ENCODE peak calls at places on chromosomes 12 and 14, in six cellular contexts. X is breast epithelium, H is astrocyte of the cerebellum, E is activated gamma-delta T cell treated with Interleukin-2 at 50 U/mL for 16 hours, D is mesenchymal stem cell, N is memory B cell. J is an unnamed sample.

GRCh38 chr12:94534278-94534677 is 74.6 kb upstream of the CEP83 start:
- DNase-seq in X (no peak), H (no peak), N (no peak), E (no peak), D (no peak), J (no peak)

GRCh38 chr12:96516472-96517417 is 27.4 kb downstream of the CFAP54 start:
- DNase-seq in D (peak; percentile 76), H (peak; percentile 69), X (peak; percentile 74), E (peak; percentile 88), N (peak; percentile 77), J (peak; percentile 91)

GRCh38 chr12:48629541-48629940 is 52.5 kb downstream of the KANSL2 start:
- DNase-seq in E (no peak), X (no peak), H (no peak), D (no peak), N (no peak), J (no peak)

GRCh38 chr12:98352835-98353234 is 162.6 kb upstream of the TMPO start:
- DNase-seq in N (no peak), D (peak; percentile 60), X (no peak), H (no peak), E (no peak), J (no peak)

GRCh38 chr14:72049462-72049861 is 117.2 kb downstream of the RGS6 start:
- DNase-seq in D (no peak), N (no peak), H (no peak), X (no peak), E (no peak), J (no peak)

GRCh38 chr12:12872934-12873275 is 18.5 kb upstream of the GPRC5A start:
- DNase-seq in E (no peak), X (no peak), N (no peak), H (no peak), D (peak; percentile 54), J (no peak)

GRCh38 chr14:87628129-87628528 is 364.9 kb downstream of the GALC start:
- DNase-seq in N (no peak), H (peak; percentile 88), D (peak; percentile 99), X (peak; percentile 45), E (no peak), J (peak; percentile 52)

GRCh38 chr14:51535443-51536044 is 116.2 kb upstream of the FRMD6 start:
- DNase-seq in N (no peak), H (no peak), X (no peak), D (no peak), E (no peak), J (no peak)

GRCh38 chr14:101495827-101496778 is 65.2 kb upstream of the DIO3 start:
- DNase-seq in E (no peak), H (no peak), X (no peak), N (no peak), D (no peak), J (no peak)

GRCh38 chr14:95895720-95896119 is 19.1 kb downstream of the TUNAR start:
- DNase-seq in N (no peak), X (no peak), D (no peak), H (no peak), E (no peak), J (no peak)

GRCh38 chr12:91094036-91094660 is 17.1 kb downstream of the LUM start:
- DNase-seq in E (no peak), N (no peak), X (no peak), H (no peak), D (peak; percentile 45), J (no peak)

GRCh38 chr12:7068240-7068993 is 7.9 kb downstream of the C1S start:
- DNase-seq in D (peak; percentile 50), H (no peak), N (no peak), X (no peak), E (no peak), J (no peak)

GRCh38 chr12:110084314-110085015 is 36.1 kb upstream of the C12orf76 start:
- DNase-seq in D (peak; percentile 58), E (no peak), N (no peak), H (no peak), X (no peak), J (no peak)

J was measured in tibial nerve.